ENCODE peak calls at places on chromosomes 16 and 17, in five cellular contexts. G is hepatic stellate cell; W is glomerular endothelial cell; Z is stimulated activated naive CD8-positive, alpha-beta T cell treated with anti-CD3 and anti-CD28 coated beads, Interleukin-15, Interleukin-2, amounts not matched to agents 100 U/mL and 50 U/mL, for 24 hours; Q is NCI-H1417. R is an unnamed sample.

GRCh38 chr17:76702941-76703637 is 7.7 kb downstream of the MXRA7 start:
- DNase-seq in W (no peak), G (no peak), Z (no peak), Q (no peak), R (no peak)

GRCh38 chr17:31745964-31746650 is 112.9 kb downstream of the COPRS start:
- DNase-seq in G (no peak), Z (no peak), W (no peak), Q (no peak), R (no peak)

GRCh38 chr17:77304746-77305473 is 164.1 kb downstream of the SEC14L1 start:
- DNase-seq in Z (no peak), Q (no peak), W (no peak), G (no peak), R (no peak)

GRCh38 chr17:50565559-50566350 is 5.2 kb downstream of the CACNA1G start:
- DNase-seq in W (no peak), Z (no peak), G (no peak), Q (peak), R (no peak)

GRCh38 chr17:29931253-29931932 is 1.4 kb upstream of the SSH2 start:
- DNase-seq in Q (peak), W (no peak), Z (peak), G (peak), R (peak)

GRCh38 chr16:83995756-83996155 is 27.7 kb downstream of the NECAB2 start:
- DNase-seq in W (no peak), Z (no peak), Q (peak), G (no peak), R (peak)

GRCh38 chr17:44499722-44500121 is 3.5 kb downstream of the GPATCH8 start:
- DNase-seq in W (no peak), G (no peak), Q (no peak), Z (no peak), R (no peak)

GRCh38 chr16:60929-61878 is 7.6 kb downstream of the SNRNP25 start:
- DNase-seq in Q (no peak), G (no peak), W (no peak), Z (no peak), R (no peak)

GRCh38 chr17:68509151-68510057 is 2.8 kb upstream of the PRKAR1A start:
- DNase-seq in W (no peak), G (no peak), Z (no peak), Q (peak), R (no peak)

GRCh38 chr16:4414187-4414909 is 2.0 kb downstream of the CORO7 start:
- DNase-seq in G (no peak), Z (peak), W (no peak), Q (peak), R (no peak)

GRCh38 chr17:37191219-37191618 is 184.6 kb upstream of the C17orf78 start:
- DNase-seq in Q (peak), Z (no peak), G (peak), W (no peak), R (no peak)

GRCh38 chr17:28738680-28739384 is 5.0 kb upstream of the TRAF4 start:
- DNase-seq in Z (peak), W (no peak), G (no peak), Q (no peak), R (no peak)

GRCh38 chr16:1146409-1146808 is 6.5 kb upstream of the CACNA1H start:
- DNase-seq in Z (peak), W (no peak), Q (peak), G (no peak), R (no peak)

GRCh38 chr17:35788504-35788998 is 6.9 kb downstream of the MMP28 start:
- DNase-seq in G (peak), Q (no peak), Z (no peak), W (no peak), R (no peak)

GRCh38 chr17:18025596-18026407 is 13.2 kb downstream of the ATPAF2 start:
- DNase-seq in Q (no peak), W (no peak), G (no peak), Z (peak), R (no peak)